ENCODE peak calls at places on chromosome 10, in six cellular contexts. Y is ovary, O is HepG2, T is IMR-90, R is mammary epithelial cell, C is PC-9. V is an unnamed sample. For H3K4me1, the result is how much of the 10 kb centered on the place peaks cover.

GRCh38 chr10:107978455-107978854 is 813.9 kb upstream of the SORCS1 start:
- DNase-seq in Y (no peak), O (no peak), T (no peak), R (no peak), C (no peak), V (no peak)

GRCh38 chr10:74801447-74801846 is 25.0 kb upstream of the KAT6B start:
- DNase-seq in Y (no peak), O (no peak), T (no peak), R (no peak), C (no peak), V (no peak)

GRCh38 chr10:119750391-119751230 is 24.8 kb downstream of the INPP5F start:
- DNase-seq in Y (peak), O (peak), T (peak), R (peak), C (peak), V (peak)

GRCh38 chr10:118543714-118544400 is 51.6 kb downstream of the PRLHR start:
- DNase-seq in Y (no peak), O (peak), T (peak), R (peak), C (peak), V (peak)

GRCh38 chr10:33805831-33806230 is 471.4 kb upstream of the NRP1 start:
- DNase-seq in Y (no peak), O (no peak), T (no peak), R (no peak), C (no peak), V (no peak)

GRCh38 chr10:43119416-43120115 is 18.7 kb upstream of the CSGALNACT2 start:
- DNase-seq in Y (peak), O (no peak), T (no peak), R (no peak), C (no peak), V (no peak)

GRCh38 chr10:101214446-101215396 is 14.5 kb downstream of the LBX1 start:
- DNase-seq in Y (peak), O (peak), T (peak), R (peak), C (peak), V (no peak)

GRCh38 chr10:36779238-36779846 is 346.1 kb upstream of the ANKRD30A start:
- DNase-seq in Y (no peak), O (peak), T (peak), R (peak), C (no peak), V (peak)

GRCh38 chr10:63005246-63005645 is 127.9 kb upstream of the NRBF2 start:
- DNase-seq in Y (no peak), O (no peak), T (no peak), R (peak), C (no peak), V (peak)

GRCh38 chr10:132961-133898 is 2.0 kb upstream of the ZMYND11 start:
- DNase-seq in Y (no peak), O (peak), T (peak), R (peak), C (no peak), V (peak)

GRCh38 chr10:120456626-120457430 is at the start of gene PLPP4:
- DNase-seq in Y (peak), O (no peak), T (no peak), R (peak), C (no peak), V (no peak)

GRCh38 chr10:22712246-22712958 is 2.0 kb downstream of the PIP4K2A start:
- DNase-seq in Y (no peak), O (no peak), T (peak), R (no peak), C (no peak), V (peak)

GRCh38 chr10:132890301-132890700 is 52.1 kb downstream of the CFAP46 start:
- DNase-seq in Y (peak), O (no peak), T (no peak), R (no peak), C (no peak), V (no peak)

GRCh38 chr10:123301077-123301875 is 147.1 kb downstream of the BUB3 start:
- DNase-seq in Y (no peak), O (no peak), T (no peak), R (peak), C (no peak), V (no peak)

GRCh38 chr10:86753056-86753455 is 3.4 kb upstream of the BMPR1A start:
- DNase-seq in Y (no peak), O (no peak), T (no peak), R (no peak), C (no peak), V (no peak)

GRCh38 chr10:100899181-100899580 is 13.6 kb upstream of the SLF2 start:
- DNase-seq in Y (no peak), O (no peak), T (peak), R (no peak), C (no peak), V (no peak)

GRCh38 chr10:8116926-8117493 is 62.5 kb downstream of the GATA3 start:
- DNase-seq in Y (no peak), O (no peak), T (no peak), R (no peak), C (no peak), V (no peak)

GRCh38 chr10:1596482-1596881 is 140.8 kb downstream of the ADARB2 start:
- DNase-seq in Y (no peak), O (no peak), T (no peak), R (no peak), C (no peak), V (no peak)

GRCh38 chr10:1594372-1595241 is 142.7 kb downstream of the ADARB2 start:
- DNase-seq in Y (no peak), O (no peak), T (no peak), R (no peak), C (no peak), V (no peak)

GRCh38 chr10:1595726-1596125 is 141.6 kb downstream of the ADARB2 start:
- DNase-seq in Y (no peak), O (no peak), T (no peak), R (no peak), C (no peak), V (no peak)

GRCh38 chr10:1597370-1598146 is 139.8 kb downstream of the ADARB2 start:
- DNase-seq in Y (no peak), O (no peak), T (no peak), R (no peak), C (no peak), V (no peak)

DNA sequence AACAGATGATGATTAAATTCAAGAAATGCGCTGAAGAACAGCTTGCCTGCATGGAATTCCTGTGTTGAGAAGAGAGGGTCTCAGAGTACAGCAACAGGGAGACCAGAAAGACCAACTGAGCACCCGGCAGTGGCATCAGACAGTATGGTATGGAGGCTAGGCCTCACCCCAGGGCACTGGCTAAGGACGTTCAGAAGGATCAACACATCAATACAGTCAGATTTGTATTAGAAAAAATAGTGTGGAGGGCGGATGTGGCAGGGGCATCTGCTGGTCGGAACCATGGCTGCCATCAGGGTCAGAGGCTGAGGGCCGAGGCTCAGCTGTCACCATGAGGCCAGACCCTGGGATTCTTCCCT is 142.1 kb downstream of the ADARB2 start:
- DNase-seq in Y (no peak), O (no peak), T (no peak), R (no peak), C (no peak), V (no peak)
- TF ChIP-seq CTCF in Y (no peak), O (no peak), T (no peak), R (no peak), C (no peak), V (no peak)

DNA sequence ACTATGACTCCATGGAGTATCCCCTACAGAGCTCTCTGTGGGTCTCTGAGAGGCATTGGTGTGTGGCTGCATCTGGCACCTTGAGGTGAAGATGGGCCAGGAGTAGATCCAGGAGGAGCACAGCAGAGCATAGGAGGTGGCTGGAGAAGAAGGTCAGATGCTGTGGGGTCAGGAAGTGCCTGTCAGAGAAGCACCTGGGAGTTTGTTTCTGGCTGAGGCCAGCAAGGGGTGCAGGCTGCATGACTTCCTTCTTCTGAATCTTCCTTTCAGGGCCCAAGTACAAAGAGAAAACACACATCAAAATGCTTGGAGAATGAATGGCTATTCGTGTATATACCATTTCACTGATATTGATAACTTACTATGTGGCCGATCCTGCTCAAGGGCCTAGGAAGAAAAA is 39.0 kb downstream of the PTPRE start:
- DNase-seq in Y (no peak), O (no peak), T (no peak), R (no peak), C (no peak), V (no peak)
- H3K4me1 ChIP-seq in Y (under half), O (under half), T (under half), R (under half), C (under half), V (under half)

GRCh38 chr10:102800601-102801335 is 36.4 kb downstream of the CYP17A1 start:
- DNase-seq in Y (no peak), O (no peak), T (no peak), R (no peak), C (no peak), V (no peak)
- TF ChIP-seq CTCF in Y (no peak), O (no peak), T (no peak), R (no peak), C (no peak), V (no peak)

GRCh38 chr10:95387383-95387782 is 96.6 kb upstream of the PDLIM1 start:
- DNase-seq in Y (no peak), O (no peak), T (no peak), R (no peak), C (no peak), V (no peak)

GRCh38 chr10:95377950-95378349 is 87.1 kb upstream of the PDLIM1 start:
- DNase-seq in Y (no peak), O (no peak), T (no peak), R (no peak), C (no peak), V (no peak)

GRCh38 chr10:95382596-95382995 is 91.8 kb upstream of the PDLIM1 start:
- DNase-seq in Y (no peak), O (no peak), T (no peak), R (no peak), C (no peak), V (no peak)

GRCh38 chr10:95384011-95384704 is 93.4 kb upstream of the PDLIM1 start:
- DNase-seq in Y (no peak), O (no peak), T (no peak), R (no peak), C (no peak), V (no peak)

DNA sequence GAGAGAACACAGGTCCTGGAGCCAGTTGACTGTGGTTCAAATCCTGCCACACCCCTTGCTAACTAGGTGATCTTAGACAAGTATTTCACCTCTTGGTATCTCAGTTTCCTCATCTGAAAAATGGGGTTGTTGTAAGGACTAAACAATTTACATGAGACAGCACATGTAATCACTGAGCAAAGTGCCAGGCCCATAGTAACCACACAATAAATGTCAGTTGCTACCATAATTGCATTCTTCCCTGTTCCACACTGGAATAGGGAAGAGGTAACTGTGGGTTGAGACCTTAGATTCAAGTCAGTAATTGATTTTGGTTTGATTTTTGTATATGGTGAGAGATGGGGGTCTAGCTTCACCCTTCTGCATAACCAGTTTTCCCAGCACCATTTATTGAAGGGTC is 91.4 kb upstream of the PDLIM1 start:
- DNase-seq in Y (no peak), O (no peak), T (no peak), R (no peak), C (no peak), V (no peak)
- H3K4me1 ChIP-seq in Y (under half), O (under half), T (under half), R (under half), C (under half), V (under half)

GRCh38 chr10:12195603-12196506 is at the start of the genes CDC123 and NUDT5:
- DNase-seq in Y (peak), O (peak), T (peak), R (peak), C (peak), V (peak)
- TF ChIP-seq CTCF in Y (no peak), O (peak), T (no peak), R (peak), C (no peak), V (no peak)

V was measured in foreskin keratinocyte.